ENCODE peak calls at places on chromosome 16, in six cellular contexts. L is K562, Z is SK-N-SH, F is HL-60, E is H1, U is GM12878. B is an unnamed sample.

GRCh38 chr16:54720259-54720658 is 210.4 kb upstream of the IRX5 start:
- DNase-seq in L (no peak), Z (no peak), F (no peak), E (no peak), U (no peak), B (peak)

GRCh38 chr16:61676740-61677139 is 359.5 kb downstream of the CDH8 start:
- DNase-seq in L (no peak), Z (no peak), F (no peak), E (no peak), U (no peak), B (no peak)

GRCh38 chr16:17331071-17331521 is 139.7 kb downstream of the XYLT1 start:
- DNase-seq in L (no peak), Z (no peak), F (no peak), E (no peak), U (no peak), B (no peak)

GRCh38 chr16:72464052-72464451 is 292.1 kb upstream of the PMFBP1 start:
- DNase-seq in L (no peak), Z (no peak), F (no peak), E (no peak), U (no peak), B (no peak)

GRCh38 chr16:55470533-55471371 is 8.2 kb upstream of the MMP2 start:
- DNase-seq in L (no peak), Z (no peak), F (no peak), E (no peak), U (no peak), B (no peak)

GRCh38 chr16:47920709-47921108 is 235.1 kb downstream of the ABCC12 start:
- DNase-seq in L (no peak), Z (no peak), F (no peak), E (no peak), U (no peak), B (no peak)

GRCh38 chr16:56617212-56618085 is 8.1 kb upstream of the MT1E start:
- DNase-seq in L (no peak), Z (no peak), F (no peak), E (peak), U (no peak), B (no peak)

GRCh38 chr16:53099318-53100130 is 44.7 kb downstream of the CHD9 start:
- DNase-seq in L (peak), Z (peak), F (peak), E (peak), U (peak), B (peak)

GRCh38 chr16:71460246-71460645 is 1.8 kb downstream of the ZNF23 start:
- DNase-seq in L (no peak), Z (no peak), F (no peak), E (no peak), U (no peak), B (no peak)

GRCh38 chr16:15427648-15428239 is 6.6 kb upstream of the BMERB1 start:
- DNase-seq in L (peak), Z (peak), F (no peak), E (no peak), U (no peak), B (peak)

GRCh38 chr16:29908719-29909220 is 8.5 kb downstream of the ASPHD1 start:
- DNase-seq in L (no peak), Z (no peak), F (no peak), E (no peak), U (no peak), B (no peak)

GRCh38 chr16:29909398-29909797 is 9.1 kb downstream of the ASPHD1 start:
- DNase-seq in L (no peak), Z (no peak), F (no peak), E (no peak), U (no peak), B (no peak)

GRCh38 chr16:29906520-29907244 is 6.4 kb downstream of the ASPHD1 start:
- DNase-seq in L (no peak), Z (no peak), F (no peak), E (no peak), U (no peak), B (no peak)

GRCh38 chr16:29905668-29906067 is 5.4 kb downstream of the ASPHD1 start:
- DNase-seq in L (no peak), Z (no peak), F (no peak), E (no peak), U (no peak), B (no peak)

DNA sequence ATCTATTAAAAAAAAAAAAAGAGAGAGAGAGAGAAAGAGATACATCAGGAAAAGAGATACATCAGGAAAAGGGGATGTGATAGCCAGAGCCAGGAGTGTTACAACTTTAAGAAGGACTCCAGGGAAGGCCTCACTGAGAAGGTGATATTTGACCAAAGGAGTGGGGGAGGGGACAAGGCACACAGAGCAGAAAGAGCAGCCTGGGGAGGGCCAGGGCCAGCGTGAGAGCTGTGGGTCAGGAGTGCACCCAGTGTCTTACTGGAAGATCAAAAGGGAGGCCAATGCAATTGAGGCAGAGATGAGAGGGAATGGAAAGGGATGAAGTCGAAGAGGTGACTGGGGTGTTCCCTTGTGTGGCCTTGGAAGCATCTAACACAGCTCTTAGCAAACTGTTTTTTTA is 7.7 kb downstream of the ASPHD1 start:
- DNase-seq in L (no peak), Z (no peak), F (no peak), E (no peak), U (no peak), B (no peak)
- TF ChIP-seq GABPA in L (no peak), Z (no peak), F (no peak), E (no peak), U (no peak), B (no peak)

GRCh38 chr16:68972008-68972407 is 128.7 kb downstream of the TANGO6 start:
- DNase-seq in L (no peak), Z (no peak), F (no peak), E (peak), U (no peak), B (no peak)

GRCh38 chr16:68973611-68974120 is 130.3 kb downstream of the TANGO6 start:
- DNase-seq in L (no peak), Z (no peak), F (no peak), E (no peak), U (no peak), B (no peak)

GRCh38 chr16:68972720-68973119 is 129.4 kb downstream of the TANGO6 start:
- DNase-seq in L (peak), Z (peak), F (no peak), E (peak), U (no peak), B (no peak)

GRCh38 chr16:68969338-68969737 is 126.0 kb downstream of the TANGO6 start:
- DNase-seq in L (no peak), Z (no peak), F (no peak), E (no peak), U (no peak), B (no peak)
- TF ChIP-seq GABPA in L (no peak), Z (no peak), F (no peak), E (no peak), U (no peak), B (no peak)

DNA sequence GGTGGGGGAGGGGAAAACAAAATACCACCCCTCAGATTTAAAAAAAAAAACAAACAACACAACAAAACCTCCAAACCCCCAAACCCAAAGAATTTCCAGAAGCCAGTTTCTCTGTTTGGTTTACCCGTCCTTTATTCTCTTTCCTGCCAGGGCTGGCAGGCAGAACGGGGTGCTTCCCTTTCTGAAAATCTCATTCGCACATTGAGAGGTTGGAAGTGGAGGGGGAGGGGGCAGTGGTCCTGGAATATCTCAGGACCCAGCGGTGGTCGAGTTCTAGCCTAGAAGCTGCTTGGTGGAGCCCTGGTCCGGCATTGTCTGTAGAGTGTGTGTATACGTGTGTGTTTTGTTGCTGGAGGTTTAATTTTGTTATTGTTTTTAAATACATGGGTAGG is 1.3 kb downstream of the CMIP start:
- DNase-seq in L (no peak), Z (no peak), F (no peak), E (peak), U (no peak), B (no peak)
- TF ChIP-seq GABPA in L (no peak), Z (no peak), F (no peak), E (no peak), U (no peak), B (no peak)

DNA sequence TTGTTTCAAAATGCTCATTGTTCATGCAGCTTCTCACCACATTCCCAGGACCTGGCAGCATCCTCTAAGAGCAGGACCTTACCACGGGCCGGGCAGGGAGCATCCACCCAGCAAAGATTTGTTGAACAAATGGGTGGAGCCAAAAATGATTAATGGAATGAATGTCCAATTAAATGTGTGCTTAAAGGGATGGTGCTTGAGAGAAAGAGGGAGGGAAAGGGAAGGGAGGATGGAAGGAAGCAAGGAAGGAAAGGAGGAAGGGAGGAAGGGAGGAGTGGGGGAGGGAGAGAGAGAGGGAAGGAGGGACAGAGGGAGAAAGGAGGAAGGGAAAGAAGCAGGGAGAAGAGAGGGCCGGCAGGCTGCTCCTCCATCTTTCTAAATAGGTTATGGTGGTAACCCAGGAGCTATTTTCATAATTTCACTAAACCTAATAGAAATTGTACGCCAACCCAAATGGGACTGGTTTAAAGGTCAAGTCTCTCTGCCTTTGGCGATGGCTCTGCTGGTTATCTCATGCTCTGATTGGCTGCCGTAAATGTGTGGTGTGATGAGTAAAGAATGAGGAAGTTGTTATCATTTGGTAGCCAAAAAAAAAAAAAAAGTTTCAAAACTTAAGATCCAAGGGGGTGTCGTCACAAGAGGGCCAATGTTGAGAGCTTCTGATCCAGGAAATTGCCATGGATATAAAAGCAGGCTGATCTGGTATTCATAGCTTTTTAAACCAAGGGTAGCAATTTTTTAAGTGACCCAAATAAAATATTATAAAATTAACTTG is 126.7 kb upstream of the FOXF1 start:
- DNase-seq in L (peak), Z (no peak), F (no peak), E (no peak), U (no peak), B (no peak)
- TF ChIP-seq GABPA in L (no peak), Z (no peak), F (no peak), E (no peak), U (no peak), B (no peak)

GRCh38 chr16:84312783-84313382 is 18.2 kb downstream of the WFDC1 start:
- DNase-seq in L (no peak), Z (peak), F (no peak), E (peak), U (no peak), B (no peak)
- TF ChIP-seq GABPA in L (no peak), Z (no peak), F (no peak), E (no peak), U (no peak), B (no peak)

GRCh38 chr16:58510776-58511628 is 4.3 kb upstream of the SETD6 start:
- DNase-seq in L (no peak), Z (no peak), F (no peak), E (peak), U (no peak), B (no peak)
- TF ChIP-seq GABPA in L (no peak), Z (no peak), F (no peak), E (no peak), U (no peak), B (no peak)

DNA sequence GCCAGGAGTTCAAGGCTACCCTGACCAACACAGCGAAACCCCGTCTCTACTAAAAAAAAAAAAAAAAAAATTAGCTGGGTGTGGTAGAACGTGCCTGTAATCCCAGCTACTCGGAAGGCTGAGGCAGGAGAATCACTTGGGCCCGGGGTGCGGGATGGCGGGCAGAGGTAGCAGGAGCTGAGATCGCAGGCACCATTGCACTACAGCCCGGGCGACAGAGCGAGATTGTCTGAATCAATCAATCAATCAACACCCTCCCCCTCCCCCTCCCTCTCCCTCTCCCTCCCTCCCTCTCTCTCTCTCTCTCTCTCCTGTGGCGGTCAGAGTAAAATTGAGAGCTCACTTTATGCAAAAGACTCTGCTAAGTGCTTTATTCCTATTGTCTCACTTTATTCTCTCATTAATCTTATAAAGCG is 1.2 kb downstream of the HSDL1 start:
- DNase-seq in L (no peak), Z (no peak), F (no peak), E (no peak), U (no peak), B (no peak)
- TF ChIP-seq GABPA in L (no peak), Z (no peak), F (no peak), E (no peak), U (no peak), B (no peak)

GRCh38 chr16:9154576-9155410 is 63.3 kb downstream of the HAPSTR1 start:
- DNase-seq in L (no peak), Z (no peak), F (no peak), E (no peak), U (no peak), B (no peak)
- TF ChIP-seq GABPA in L (no peak), Z (no peak), F (no peak), E (no peak), U (no peak), B (no peak)

DNA sequence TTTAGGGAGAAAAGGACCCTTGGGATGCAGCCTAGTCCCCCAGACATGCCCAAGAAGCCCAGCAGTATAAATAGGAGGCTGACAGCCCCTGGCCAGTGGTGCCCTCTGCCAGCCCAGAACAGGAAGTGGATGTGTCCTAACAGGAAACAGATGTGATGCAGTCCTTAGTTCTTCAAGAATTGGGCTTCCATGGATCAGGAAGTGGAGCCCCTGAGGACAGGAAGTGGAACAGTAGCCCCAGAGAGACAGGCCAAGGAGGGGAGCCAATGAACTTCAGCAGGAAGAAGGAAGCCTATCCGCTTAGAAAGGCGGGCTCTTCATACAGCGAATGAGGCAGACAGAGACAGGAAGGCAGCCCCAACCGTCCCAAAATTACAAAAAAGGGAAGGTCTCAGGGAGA is 7.2 kb downstream of the CTF1 start:
- DNase-seq in L (peak), Z (peak), F (peak), E (no peak), U (no peak), B (peak)
- TF ChIP-seq GABPA in L (peak), Z (peak), F (peak), E (no peak), U (peak), B (peak)

DNA sequence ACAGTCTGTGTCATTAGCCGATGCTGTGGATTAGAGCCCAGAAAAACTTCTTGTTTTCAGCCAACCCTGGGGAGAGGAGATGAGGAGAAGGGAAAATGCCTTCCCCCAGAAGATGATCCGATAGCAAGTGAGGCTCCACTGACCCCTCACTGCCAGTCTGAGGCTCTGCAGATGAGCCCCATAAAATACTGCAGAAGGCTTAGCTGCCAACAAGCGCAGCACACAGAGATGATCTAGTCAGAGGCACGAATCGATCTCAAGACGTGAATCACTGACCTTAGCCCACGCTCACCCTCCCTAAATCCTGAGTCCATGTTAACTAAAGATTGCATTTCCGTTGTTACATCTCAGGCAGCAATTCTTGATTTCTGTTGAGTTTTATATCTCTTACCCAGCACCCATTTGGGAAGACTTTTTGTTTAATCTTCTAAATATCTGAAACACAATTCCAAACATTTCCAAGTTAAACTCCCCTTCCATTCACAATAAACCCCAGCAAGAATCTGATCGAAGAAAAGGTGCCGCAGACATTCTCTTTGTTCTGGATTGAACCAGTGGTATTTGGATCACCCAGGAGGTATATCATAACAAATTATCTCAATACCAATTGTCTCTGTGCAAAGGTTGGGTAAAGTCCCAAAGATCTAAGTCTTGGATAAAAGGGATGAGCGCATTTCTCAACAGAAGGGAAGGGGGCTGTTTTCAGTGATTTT is 31.3 kb downstream of the SALL1 start:
- DNase-seq in L (no peak), Z (no peak), F (no peak), E (no peak), U (no peak), B (peak)
- TF ChIP-seq GABPA in L (no peak), Z (no peak), F (no peak), E (no peak), U (no peak), B (no peak)

B was measured in HepG2.